ENCODE peak calls at places on chromosomes 5 and 9, in four cellular contexts. B, S, C and P are unnamed samples.
A peak's percentile ranks its signal among the peaks of the same experiment; 100 is the strongest.

GRCh38 chr5:141632650-141633049 is 4.0 kb downstream of the HDAC3 start:
- DNase-seq in B (no peak), S (peak; percentile 26), C (no peak), P (no peak)

GRCh38 chr5:98307811-98308210 is 465.7 kb upstream of the RGMB start:
- DNase-seq in C (no peak), S (no peak), B (no peak), P (peak; percentile 95)

GRCh38 chr5:37723147-37723961 is 116.5 kb downstream of the GDNF start:
- DNase-seq in C (no peak), S (peak; percentile 40), B (peak; percentile 73), P (peak; percentile 42)

GRCh38 chr9:89942643-89943042 is 337.8 kb downstream of the GADD45G start:
- DNase-seq in C (no peak), S (no peak), B (no peak), P (no peak)

GRCh38 chr9:125789196-125789595 is 42.0 kb downstream of the PBX3 start:
- DNase-seq in B (no peak), S (no peak), C (no peak), P (no peak)

GRCh38 chr5:14250778-14251711 is 107.9 kb downstream of the TRIO start:
- DNase-seq in B (no peak), C (no peak), S (no peak), P (no peak)

GRCh38 chr9:121738391-121738790 is 87.0 kb downstream of the DAB2IP start:
- DNase-seq in C (no peak), B (no peak), S (no peak), P (no peak)

GRCh38 chr9:132644251-132644650 is 25.5 kb downstream of the DDX31 start:
- DNase-seq in B (peak; percentile 61), C (no peak), S (peak; percentile 16), P (peak; percentile 6)

GRCh38 chr5:75668348-75668895 is 48.8 kb downstream of the POC5 start:
- DNase-seq in S (no peak), C (no peak), B (no peak), P (no peak)

GRCh38 chr5:125700380-125700856 is 722.8 kb upstream of the GRAMD2B start:
- DNase-seq in C (peak; percentile 15), B (no peak), S (peak; percentile 76), P (peak; percentile 51)

GRCh38 chr5:172959824-172960799 is 888 bp downstream of the RPL26L1 start:
- DNase-seq in B (no peak), S (no peak), C (no peak), P (no peak)

GRCh38 chr5:61638476-61638875 is 306.4 kb downstream of the ZSWIM6 start:
- DNase-seq in B (no peak), S (no peak), C (peak; percentile 42), P (no peak)

GRCh38 chr9:105281926-105282325 is 37.5 kb downstream of the SLC44A1 start:
- DNase-seq in S (no peak), B (no peak), C (no peak), P (peak; percentile 45)

GRCh38 chr5:2201011-2201410 is 318.3 kb upstream of the IRX4 start:
- DNase-seq in C (no peak), B (no peak), S (no peak), P (no peak)

GRCh38 chr9:136170291-136170901 is 34.5 kb downstream of the LHX3 start:
- DNase-seq in B (no peak), C (peak; percentile 64), S (peak; percentile 51), P (peak; percentile 27)

GRCh38 chr9:79300153-79300552 is 271.6 kb upstream of the TLE4 start:
- DNase-seq in S (no peak), B (no peak), C (no peak), P (no peak)

GRCh38 chr9:133787749-133788015 is 49.5 kb upstream of the SARDH start:
- DNase-seq in B (peak; percentile 57), C (no peak), S (no peak), P (no peak)

GRCh38 chr5:128736567-128736966 is 198.5 kb upstream of the FBN2 start:
- DNase-seq in C (no peak), B (peak; percentile 18), S (peak; percentile 60), P (peak; percentile 74)

GRCh38 chr5:133916479-133916878 is 51.9 kb downstream of the C5orf15 start:
- DNase-seq in C (no peak), B (no peak), S (no peak), P (no peak)

GRCh38 chr5:137056676-137057075 is 442.4 kb downstream of the SPOCK1 start:
- DNase-seq in B (no peak), S (no peak), C (no peak), P (no peak)

GRCh38 chr9:109020581-109020980 is 7.3 kb upstream of the CTNNAL1 start:
- DNase-seq in C (no peak), B (no peak), S (no peak), P (no peak)

GRCh38 chr5:150112211-150113046 is 26.1 kb upstream of the CSF1R start:
- DNase-seq in S (no peak), B (peak; percentile 58), C (peak; percentile 15), P (peak; percentile 67)

GRCh38 chr5:139453683-139454567 is 8.6 kb downstream of the ECSCR start:
- DNase-seq in B (no peak), S (no peak), C (no peak), P (no peak)

GRCh38 chr5:180327166-180327565 is 26.0 kb downstream of the GFPT2 start:
- DNase-seq in B (no peak), C (no peak), S (no peak), P (no peak)

GRCh38 chr5:89374144-89374784 is 491.3 kb upstream of the MEF2C start:
- DNase-seq in S (no peak), B (no peak), C (peak; percentile 9), P (no peak)

GRCh38 chr5:2696156-2696807 is 55.2 kb downstream of the IRX2 start:
- DNase-seq in C (no peak), B (no peak), S (no peak), P (no peak)

GRCh38 chr9:137715321-137715720 is 96.5 kb downstream of the EHMT1 start:
- DNase-seq in C (no peak), B (no peak), S (no peak), P (no peak)